ENCODE peak calls at places on chromosomes 12 and 14, in five cellular contexts. One of them, this sample, is unnamed. For H3K4me1, the result is how much of the 10 kb centered on the place peaks cover.

GRCh38 chr12:118038122-118038521 is 21.6 kb downstream of the RFC5 start:
- DNase-seq in hepatocyte: no peak
- DNase-seq in cardiac muscle cell: no peak
- DNase-seq in fibroblast of lung: no peak
- DNase-seq in esophagus squamous epithelium: no peak
- DNase-seq in this sample: no peak

GRCh38 chr12:29709056-29709455 is 74.7 kb downstream of the TMTC1 start:
- DNase-seq in fibroblast of lung: no peak
- DNase-seq in cardiac muscle cell: no peak
- DNase-seq in esophagus squamous epithelium: no peak
- DNase-seq in hepatocyte: no peak
- DNase-seq in this sample: no peak

GRCh38 chr12:67269632-67270578 is 747 bp downstream of the CAND1 start:
- DNase-seq in fibroblast of lung: peak
- DNase-seq in hepatocyte: peak
- DNase-seq in esophagus squamous epithelium: no peak
- DNase-seq in cardiac muscle cell: peak
- DNase-seq in this sample: peak

GRCh38 chr12:94427520-94428381 is 31.9 kb downstream of the CEP83 start:
- DNase-seq in fibroblast of lung: peak
- DNase-seq in cardiac muscle cell: peak
- DNase-seq in esophagus squamous epithelium: no peak
- DNase-seq in hepatocyte: peak
- DNase-seq in this sample: peak

GRCh38 chr12:71158361-71158882 is 623 bp upstream of the TSPAN8 start:
- DNase-seq in fibroblast of lung: no peak
- DNase-seq in cardiac muscle cell: no peak
- DNase-seq in esophagus squamous epithelium: no peak
- DNase-seq in hepatocyte: no peak
- DNase-seq in this sample: no peak

GRCh38 chr12:107560194-107560905 is 125.2 kb upstream of the PWP1 start:
- DNase-seq in esophagus squamous epithelium: no peak
- DNase-seq in cardiac muscle cell: no peak
- DNase-seq in hepatocyte: no peak
- DNase-seq in fibroblast of lung: no peak
- DNase-seq in this sample: no peak

GRCh38 chr12:1083086-1083887 is 92.3 kb downstream of the ERC1 start:
- DNase-seq in esophagus squamous epithelium: no peak
- DNase-seq in fibroblast of lung: no peak
- DNase-seq in cardiac muscle cell: no peak
- DNase-seq in hepatocyte: no peak
- DNase-seq in this sample: no peak

GRCh38 chr14:26982071-26982470 is 384.2 kb upstream of the NOVA1 start:
- DNase-seq in fibroblast of lung: no peak
- DNase-seq in cardiac muscle cell: no peak
- DNase-seq in hepatocyte: no peak
- DNase-seq in esophagus squamous epithelium: no peak
- DNase-seq in this sample: no peak

GRCh38 chr14:74309125-74309654 is 6.5 kb upstream of the ABCD4 start:
- DNase-seq in hepatocyte: no peak
- DNase-seq in fibroblast of lung: no peak
- DNase-seq in cardiac muscle cell: no peak
- DNase-seq in esophagus squamous epithelium: no peak
- DNase-seq in this sample: no peak

GRCh38 chr14:75609606-75610476 is 31.4 kb downstream of the FLVCR2 start:
- DNase-seq in hepatocyte: no peak
- DNase-seq in esophagus squamous epithelium: no peak
- DNase-seq in cardiac muscle cell: peak
- DNase-seq in fibroblast of lung: peak
- DNase-seq in this sample: no peak

GRCh38 chr14:20668969-20669368 is 15.4 kb upstream of the RNASE4 start:
- DNase-seq in cardiac muscle cell: no peak
- DNase-seq in fibroblast of lung: no peak
- DNase-seq in hepatocyte: no peak
- DNase-seq in esophagus squamous epithelium: no peak
- DNase-seq in this sample: no peak

GRCh38 chr12:122523846-122524718 is 2.7 kb downstream of the RSRC2 start:
- DNase-seq in hepatocyte: no peak
- DNase-seq in cardiac muscle cell: peak
- DNase-seq in fibroblast of lung: no peak
- DNase-seq in esophagus squamous epithelium: no peak
- DNase-seq in this sample: no peak

GRCh38 chr12:27261866-27262265 is 17.8 kb downstream of the STK38L start:
- DNase-seq in cardiac muscle cell: peak
- DNase-seq in esophagus squamous epithelium: no peak
- DNase-seq in hepatocyte: no peak
- DNase-seq in fibroblast of lung: peak
- DNase-seq in this sample: no peak

GRCh38 chr12:62098131-62098530 is 162.1 kb upstream of the USP15 start:
- DNase-seq in hepatocyte: no peak
- DNase-seq in esophagus squamous epithelium: no peak
- DNase-seq in cardiac muscle cell: no peak
- DNase-seq in fibroblast of lung: no peak
- DNase-seq in this sample: no peak

GRCh38 chr14:35854696-35855270 is 28.6 kb downstream of the BRMS1L start:
- DNase-seq in cardiac muscle cell: no peak
- DNase-seq in hepatocyte: no peak
- DNase-seq in fibroblast of lung: no peak
- DNase-seq in esophagus squamous epithelium: no peak
- DNase-seq in this sample: no peak

GRCh38 chr14:32109676-32110075 is 32.6 kb downstream of the ARHGAP5 start:
- DNase-seq in hepatocyte: no peak
- DNase-seq in fibroblast of lung: peak
- DNase-seq in esophagus squamous epithelium: no peak
- DNase-seq in cardiac muscle cell: peak
- DNase-seq in this sample: no peak

GRCh38 chr12:122850695-122851350 is 15.6 kb downstream of the HIP1R start:
- DNase-seq in cardiac muscle cell: no peak
- DNase-seq in hepatocyte: no peak
- DNase-seq in fibroblast of lung: peak
- DNase-seq in esophagus squamous epithelium: no peak
- DNase-seq in this sample: no peak

GRCh38 chr12:117649796-117650195 is 288.4 kb upstream of the NOS1 start:
- DNase-seq in fibroblast of lung: no peak
- DNase-seq in cardiac muscle cell: no peak
- DNase-seq in esophagus squamous epithelium: no peak
- DNase-seq in hepatocyte: no peak
- DNase-seq in this sample: no peak

GRCh38 chr14:104656014-104656714 is 33.3 kb upstream of the INF2 start:
- DNase-seq in esophagus squamous epithelium: no peak
- DNase-seq in cardiac muscle cell: peak
- DNase-seq in fibroblast of lung: no peak
- DNase-seq in hepatocyte: no peak
- DNase-seq in this sample: no peak
- H3K4me1 ChIP-seq in esophagus squamous epithelium: under half
- H3K4me1 ChIP-seq in cardiac muscle cell: under half
- H3K4me1 ChIP-seq in fibroblast of lung: under half
- H3K4me1 ChIP-seq in hepatocyte: under half
- H3K4me1 ChIP-seq in this sample: under half

GRCh38 chr14:77406086-77406485 is 17.2 kb downstream of the NOXRED1 start:
- DNase-seq in hepatocyte: no peak
- DNase-seq in esophagus squamous epithelium: no peak
- DNase-seq in fibroblast of lung: no peak
- DNase-seq in cardiac muscle cell: peak
- DNase-seq in this sample: no peak

GRCh38 chr14:77403798-77404197 is 19.5 kb downstream of the NOXRED1 start:
- DNase-seq in esophagus squamous epithelium: no peak
- DNase-seq in fibroblast of lung: no peak
- DNase-seq in cardiac muscle cell: no peak
- DNase-seq in hepatocyte: no peak
- DNase-seq in this sample: no peak

GRCh38 chr14:77406718-77407117 is 16.6 kb downstream of the NOXRED1 start:
- DNase-seq in hepatocyte: peak
- DNase-seq in fibroblast of lung: peak
- DNase-seq in esophagus squamous epithelium: no peak
- DNase-seq in cardiac muscle cell: peak
- DNase-seq in this sample: no peak

GRCh38 chr14:77407158-77407557 is 16.2 kb downstream of the NOXRED1 start:
- DNase-seq in hepatocyte: no peak
- DNase-seq in cardiac muscle cell: peak
- DNase-seq in esophagus squamous epithelium: no peak
- DNase-seq in fibroblast of lung: no peak
- DNase-seq in this sample: no peak

GRCh38 chr14:77409131-77409533 is 14.2 kb downstream of the NOXRED1 start:
- DNase-seq in hepatocyte: peak
- DNase-seq in fibroblast of lung: peak
- DNase-seq in cardiac muscle cell: peak
- DNase-seq in esophagus squamous epithelium: no peak
- DNase-seq in this sample: no peak
- TF ChIP-seq CTCF in hepatocyte: peak
- TF ChIP-seq CTCF in fibroblast of lung: peak
- TF ChIP-seq CTCF in cardiac muscle cell: no peak
- TF ChIP-seq CTCF in esophagus squamous epithelium: no peak
- TF ChIP-seq CTCF in this sample: no peak

GRCh38 chr12:101852998-101853397 is 22.2 kb upstream of the GNPTAB start:
- DNase-seq in fibroblast of lung: no peak
- DNase-seq in cardiac muscle cell: no peak
- DNase-seq in hepatocyte: no peak
- DNase-seq in esophagus squamous epithelium: no peak
- DNase-seq in this sample: no peak
- H3K4me1 ChIP-seq in fibroblast of lung: under half
- H3K4me1 ChIP-seq in cardiac muscle cell: under half
- H3K4me1 ChIP-seq in hepatocyte: under half
- H3K4me1 ChIP-seq in esophagus squamous epithelium: under half
- H3K4me1 ChIP-seq in this sample: under half

GRCh38 chr14:101960225-101960624 is 4.1 kb upstream of the DYNC1H1 start:
- DNase-seq in cardiac muscle cell: peak
- DNase-seq in esophagus squamous epithelium: no peak
- DNase-seq in hepatocyte: no peak
- DNase-seq in fibroblast of lung: no peak
- DNase-seq in this sample: no peak
- TF ChIP-seq CTCF in cardiac muscle cell: peak
- TF ChIP-seq CTCF in esophagus squamous epithelium: no peak
- TF ChIP-seq CTCF in hepatocyte: peak
- TF ChIP-seq CTCF in fibroblast of lung: peak
- TF ChIP-seq CTCF in this sample: no peak

GRCh38 chr14:99734406-99735051 is 50.4 kb downstream of the CYP46A1 start:
- DNase-seq in fibroblast of lung: no peak
- DNase-seq in hepatocyte: no peak
- DNase-seq in esophagus squamous epithelium: no peak
- DNase-seq in cardiac muscle cell: no peak
- DNase-seq in this sample: peak

GRCh38 chr14:99732436-99733220 is 48.5 kb downstream of the CYP46A1 start:
- DNase-seq in esophagus squamous epithelium: no peak
- DNase-seq in fibroblast of lung: no peak
- DNase-seq in cardiac muscle cell: no peak
- DNase-seq in hepatocyte: no peak
- DNase-seq in this sample: peak

GRCh38 chr14:99733551-99734405 is 49.7 kb downstream of the CYP46A1 start:
- DNase-seq in cardiac muscle cell: no peak
- DNase-seq in fibroblast of lung: no peak
- DNase-seq in esophagus squamous epithelium: no peak
- DNase-seq in hepatocyte: no peak
- DNase-seq in this sample: peak

GRCh38 chr14:99731536-99732435 is 47.7 kb downstream of the CYP46A1 start:
- DNase-seq in cardiac muscle cell: no peak
- DNase-seq in fibroblast of lung: no peak
- DNase-seq in hepatocyte: no peak
- DNase-seq in esophagus squamous epithelium: no peak
- DNase-seq in this sample: peak

DNA sequence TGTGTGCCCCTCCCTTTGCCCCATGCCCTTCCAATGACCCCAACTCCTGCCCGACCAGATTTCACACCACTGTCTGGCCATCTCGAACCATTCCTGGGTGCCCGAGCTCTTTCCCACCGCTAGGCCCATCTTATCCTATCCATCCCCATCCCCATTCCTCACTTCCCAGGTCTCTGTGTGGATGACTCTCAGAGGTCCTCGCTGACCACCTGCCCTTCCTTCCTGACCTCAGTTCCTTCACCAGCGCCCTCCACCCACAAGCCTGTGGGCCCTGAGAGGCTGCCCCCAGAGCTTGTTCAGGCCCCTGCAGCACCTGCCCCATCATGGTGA is 49.1 kb downstream of the CYP46A1 start:
- DNase-seq in fibroblast of lung: no peak
- DNase-seq in cardiac muscle cell: no peak
- DNase-seq in esophagus squamous epithelium: no peak
- DNase-seq in hepatocyte: no peak
- DNase-seq in this sample: no peak
- H3K4me1 ChIP-seq in fibroblast of lung: under half
- H3K4me1 ChIP-seq in cardiac muscle cell: under half
- H3K4me1 ChIP-seq in esophagus squamous epithelium: half or more
- H3K4me1 ChIP-seq in hepatocyte: under half
- H3K4me1 ChIP-seq in this sample: under half

GRCh38 chr14:60184597-60185555 is 19.7 kb upstream of the DHRS7 start:
- DNase-seq in fibroblast of lung: peak
- DNase-seq in hepatocyte: no peak
- DNase-seq in cardiac muscle cell: peak
- DNase-seq in esophagus squamous epithelium: no peak
- DNase-seq in this sample: no peak
- TF ChIP-seq CTCF in fibroblast of lung: no peak
- TF ChIP-seq CTCF in hepatocyte: no peak
- TF ChIP-seq CTCF in cardiac muscle cell: no peak
- TF ChIP-seq CTCF in esophagus squamous epithelium: no peak
- TF ChIP-seq CTCF in this sample: no peak

DNA sequence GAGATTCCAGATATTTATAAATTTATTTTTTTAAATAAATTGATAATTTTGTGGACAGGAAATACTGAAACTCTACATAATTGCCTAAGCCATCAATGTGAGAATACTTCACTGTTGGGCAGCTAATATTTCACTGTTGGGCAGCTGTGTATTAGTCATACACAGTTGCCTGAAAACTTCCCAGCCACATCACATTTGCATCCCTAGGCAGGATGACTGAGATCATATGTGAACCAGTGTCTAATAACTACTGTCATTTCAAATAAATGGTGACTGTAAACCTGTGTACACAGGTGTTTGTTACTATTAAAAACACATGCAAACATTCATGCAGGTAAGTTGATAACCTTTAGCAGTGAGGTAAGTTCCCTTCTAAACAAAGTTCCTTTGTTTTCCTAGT is 43.9 kb downstream of the TMTC3 start:
- DNase-seq in esophagus squamous epithelium: no peak
- DNase-seq in cardiac muscle cell: peak
- DNase-seq in fibroblast of lung: peak
- DNase-seq in hepatocyte: no peak
- DNase-seq in this sample: no peak
- H3K4me1 ChIP-seq in esophagus squamous epithelium: under half
- H3K4me1 ChIP-seq in cardiac muscle cell: under half
- H3K4me1 ChIP-seq in fibroblast of lung: under half
- H3K4me1 ChIP-seq in hepatocyte: under half
- H3K4me1 ChIP-seq in this sample: under half